ENCODE peak calls at places on chromosomes 13 and 19, in six cellular contexts. W, E, I, S, X and C are unnamed samples.
A peak's percentile ranks its signal among the peaks of the same experiment; 100 is the strongest.

GRCh38 chr13:41054919-41055619 is 6.2 kb upstream of the WBP4 start:
- DNase-seq in W (no peak), E (no peak), I (no peak), S (no peak), X (no peak), C (peak; percentile 26)

GRCh38 chr19:7989071-7989575 is 16.3 kb downstream of the ELAVL1 start:
- DNase-seq in W (no peak), E (peak; percentile 52), I (no peak), S (no peak), X (no peak), C (no peak)

GRCh38 chr13:99228737-99229691 is 28.4 kb downstream of the UBAC2 start:
- DNase-seq in W (peak; percentile 85), E (peak; percentile 83), I (peak; percentile 62), S (no peak), X (no peak), C (peak; percentile 35)

GRCh38 chr13:113548171-113548641 is 36.3 kb upstream of the TFDP1 start:
- DNase-seq in W (no peak), E (no peak), I (no peak), S (no peak), X (no peak), C (no peak)

GRCh38 chr19:40241809-40242384 is 15.4 kb upstream of the CCNP start:
- DNase-seq in W (no peak), E (no peak), I (no peak), S (peak; percentile 25), X (no peak), C (no peak)

GRCh38 chr13:42041684-42042035 is 6.8 kb upstream of the DGKH start:
- DNase-seq in W (no peak), E (peak; percentile 50), I (peak; percentile 79), S (peak; percentile 11), X (peak; percentile 64), C (peak; percentile 83)

GRCh38 chr13:36298535-36299068 is 988 bp upstream of the CCDC169 start:
- DNase-seq in W (no peak), E (no peak), I (no peak), S (no peak), X (no peak), C (no peak)

GRCh38 chr13:24997367-24997967 is 98.5 kb upstream of the PABPC3 start:
- DNase-seq in W (peak; percentile 20), E (peak; percentile 33), I (peak; percentile 14), S (no peak), X (peak; percentile 21), C (peak; percentile 61)

GRCh38 chr19:46515879-46516350 is 20.2 kb upstream of the PNMA8B start:
- DNase-seq in W (no peak), E (peak; percentile 54), I (peak; percentile 73), S (no peak), X (no peak), C (peak; percentile 41)

GRCh38 chr19:574658-575526 is 2.5 kb downstream of the BSG start:
- DNase-seq in W (no peak), E (peak; percentile 58), I (no peak), S (no peak), X (no peak), C (peak; percentile 11)

GRCh38 chr13:29993716-29994488 is 143.5 kb upstream of the UBL3 start:
- DNase-seq in W (no peak), E (peak; percentile 62), I (peak; percentile 61), S (no peak), X (no peak), C (no peak)

GRCh38 chr13:76991432-76991795 is 467 bp upstream of the CLN5 start:
- DNase-seq in W (no peak), E (peak; percentile 4), I (no peak), S (peak; percentile 27), X (no peak), C (no peak)

GRCh38 chr13:58949646-58950045 is 1214.1 kb downstream of the DIAPH3 start:
- DNase-seq in W (no peak), E (no peak), I (no peak), S (no peak), X (no peak), C (no peak)

GRCh38 chr19:49809155-49809986 is 3.7 kb downstream of the FUZ start:
- DNase-seq in W (peak; percentile 56), E (no peak), I (peak; percentile 66), S (peak; percentile 56), X (peak; percentile 45), C (no peak)

GRCh38 chr19:16702123-16702522 is 17.5 kb upstream of the NWD1 start:
- DNase-seq in W (no peak), E (peak; percentile 98), I (no peak), S (no peak), X (no peak), C (no peak)

GRCh38 chr19:43660301-43660700 is 9.7 kb downstream of the PLAUR start:
- DNase-seq in W (no peak), E (no peak), I (no peak), S (no peak), X (no peak), C (no peak)

GRCh38 chr13:107586216-107586615 is 629.1 kb downstream of the LIG4 start:
- DNase-seq in W (no peak), E (no peak), I (peak; percentile 26), S (no peak), X (no peak), C (no peak)

GRCh38 chr13:27339299-27339698 is 68.7 kb downstream of the RASL11A start:
- DNase-seq in W (peak; percentile 11), E (peak; percentile 64), I (no peak), S (no peak), X (peak; percentile 57), C (peak; percentile 44)

GRCh38 chr19:15268192-15268927 is 36.1 kb upstream of the EPHX3 start:
- DNase-seq in W (no peak), E (no peak), I (no peak), S (no peak), X (no peak), C (no peak)

GRCh38 chr13:98674968-98675528 is 77.4 kb downstream of the SLC15A1 start:
- DNase-seq in W (no peak), E (no peak), I (no peak), S (no peak), X (no peak), C (no peak)

GRCh38 chr13:48000559-48001126 is 430 bp downstream of the SUCLA2 start:
- DNase-seq in W (no peak), E (peak; percentile 30), I (peak; percentile 36), S (no peak), X (no peak), C (no peak)

GRCh38 chr13:40434516-40435397 is 231.7 kb downstream of the FOXO1 start:
- DNase-seq in W (no peak), E (no peak), I (no peak), S (no peak), X (no peak), C (no peak)

GRCh38 chr19:16180611-16181010 is 4.6 kb upstream of the FAM32A start:
- DNase-seq in W (no peak), E (peak; percentile 74), I (peak; percentile 92), S (no peak), X (no peak), C (no peak)

GRCh38 chr19:3507371-3508120 is 1.4 kb downstream of the FZR1 start:
- DNase-seq in W (no peak), E (peak; percentile 39), I (no peak), S (no peak), X (no peak), C (no peak)

GRCh38 chr13:24050292-24050711 is 110.2 kb upstream of the SPATA13 start:
- DNase-seq in W (no peak), E (peak; percentile 76), I (no peak), S (no peak), X (no peak), C (no peak)

GRCh38 chr19:42048992-42049391 is 21.0 kb downstream of the GRIK5 start:
- DNase-seq in W (no peak), E (peak; percentile 73), I (no peak), S (no peak), X (no peak), C (no peak)

GRCh38 chr13:80379245-80379644 is 38.3 kb upstream of the SPRY2 start:
- DNase-seq in W (no peak), E (peak; percentile 79), I (no peak), S (no peak), X (no peak), C (no peak)

GRCh38 chr13:37505531-37505930 is 93.0 kb downstream of the POSTN start:
- DNase-seq in W (no peak), E (no peak), I (no peak), S (no peak), X (no peak), C (no peak)